ENCODE peak calls at places on chromosome 22, in six cellular contexts. R is IMR-90, V is mesenchymal stem cell, C is neuronal stem cell, Y is H1, S is trophoblast cell. P is an unnamed sample.

GRCh38 chr22:44566911-44567310 is 68.9 kb upstream of the RTL6 start:
- DNase-seq in C (no peak), R (no peak), Y (no peak), S (no peak), V (no peak), P (no peak)

GRCh38 chr22:19628038-19628776 is 86.1 kb upstream of the SEPTIN5 start:
- DNase-seq in Y (no peak), C (no peak), V (no peak), R (no peak), S (no peak), P (no peak)

GRCh38 chr22:32204856-32205722 is at the start of gene RFPL2:
- DNase-seq in R (peak), V (peak), Y (peak), C (peak), S (peak), P (peak)

GRCh38 chr22:22576244-22576988 is 17.4 kb upstream of the PRAME start:
- DNase-seq in R (peak), S (peak), C (peak), Y (peak), V (peak), P (peak)

GRCh38 chr22:29211066-29211841 is 5.6 kb downstream of the EMID1 start:
- DNase-seq in V (no peak), S (no peak), Y (no peak), C (no peak), R (no peak), P (no peak)

GRCh38 chr22:45680932-45681700 is 9.5 kb downstream of the ATXN10 start:
- DNase-seq in S (no peak), Y (no peak), R (peak), C (no peak), V (peak), P (no peak)

GRCh38 chr22:40364431-40364830 is 6.0 kb upstream of the SGSM3 start:
- DNase-seq in V (no peak), S (no peak), C (no peak), R (no peak), Y (no peak), P (no peak)

GRCh38 chr22:31289335-31289734 is 3.0 kb downstream of the PIK3IP1 start:
- DNase-seq in Y (no peak), S (peak), R (no peak), C (no peak), V (no peak), P (no peak)

GRCh38 chr22:23889620-23890019 is 4.6 kb upstream of the MIF start:
- DNase-seq in Y (no peak), S (no peak), C (no peak), R (no peak), V (no peak), P (no peak)

GRCh38 chr22:47051435-47052175 is 289.2 kb downstream of the TBC1D22A start:
- DNase-seq in S (no peak), V (no peak), C (no peak), R (no peak), Y (no peak), P (no peak)

GRCh38 chr22:26398741-26399153 is 30.3 kb upstream of the ASPHD2 start:
- DNase-seq in C (peak), S (peak), V (peak), Y (peak), R (peak), P (peak)

GRCh38 chr22:31532060-31532459 is 35.7 kb downstream of the SFI1 start:
- DNase-seq in R (peak), V (peak), Y (no peak), C (no peak), S (no peak), P (no peak)

GRCh38 chr22:24996420-24996952 is 44.0 kb downstream of the KIAA1671 start:
- DNase-seq in S (peak), C (peak), V (peak), R (no peak), Y (peak), P (peak)

DNA sequence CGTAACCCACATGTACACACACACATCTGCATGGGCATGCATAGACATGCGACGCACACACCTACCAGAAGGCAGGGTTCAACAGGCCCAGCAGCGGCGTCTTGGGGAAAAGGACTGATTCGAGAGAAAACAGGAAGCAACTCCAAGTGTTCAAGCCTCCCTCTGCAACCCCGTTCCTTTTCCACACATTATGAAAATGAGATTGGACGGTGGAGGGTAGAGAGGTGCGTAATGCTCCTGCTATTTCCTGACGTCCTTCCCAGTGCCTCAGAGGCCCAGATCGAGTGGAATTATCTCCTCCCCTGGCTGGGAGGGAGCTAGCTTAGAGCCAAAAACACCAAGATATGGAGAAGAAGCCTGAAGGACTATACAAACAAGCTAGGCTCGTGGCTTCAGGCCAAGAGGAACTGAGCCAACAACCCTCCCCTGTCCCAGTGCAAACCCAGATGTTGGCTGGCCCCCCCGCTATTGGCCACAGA is 289.2 kb downstream of the MN1 start:
- DNase-seq in V (peak), S (peak), C (no peak), R (peak), Y (no peak), P (no peak)
- H3K14ac ChIP-seq in V (no peak), S (no peak), C (no peak), R (peak), Y (no peak), P (no peak)

DNA sequence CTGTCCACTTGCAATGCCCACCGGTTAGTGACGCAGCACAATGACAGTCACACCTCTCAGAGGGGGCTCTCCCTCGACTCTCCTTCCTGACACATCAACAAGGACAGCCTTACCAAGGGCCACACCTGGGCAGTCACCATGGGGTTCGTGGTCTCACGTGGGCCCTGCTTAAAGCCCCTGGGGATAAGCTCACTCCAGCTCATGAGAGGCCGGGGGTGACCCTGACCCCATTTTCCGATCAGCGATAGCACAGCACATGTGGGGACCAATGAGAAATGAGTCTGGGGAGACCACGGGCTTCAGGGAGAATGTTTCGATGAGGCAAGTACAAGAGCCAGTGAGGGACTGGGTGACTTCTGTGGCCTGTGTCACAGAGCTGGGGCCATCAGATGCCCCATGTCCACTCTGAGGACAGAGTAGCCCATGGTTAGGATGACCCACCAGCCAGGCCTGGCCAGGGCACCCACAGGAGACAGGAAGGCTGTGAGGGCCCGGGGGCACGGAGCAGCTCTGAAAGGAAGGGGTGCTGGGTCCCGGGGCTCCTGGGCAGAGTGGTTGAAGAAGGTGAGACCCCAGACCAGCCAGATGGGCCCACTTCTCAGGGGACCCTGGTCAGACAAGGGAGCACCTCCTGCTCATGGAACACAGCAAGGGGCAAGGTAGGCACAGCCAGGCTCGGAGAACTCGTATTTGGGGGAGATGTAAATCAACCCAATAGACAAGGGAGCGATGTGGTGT is 128.8 kb downstream of the MED15 start:
- DNase-seq in V (no peak), Y (no peak), R (no peak), S (no peak), C (no peak), P (no peak)
- H3K14ac ChIP-seq in V (no peak), Y (no peak), R (no peak), S (no peak), C (no peak), P (no peak)

GRCh38 chr22:35324067-35324466 is 24.4 kb downstream of the TOM1 start:
- DNase-seq in Y (no peak), S (no peak), V (no peak), C (no peak), R (no peak), P (no peak)
- H3K14ac ChIP-seq in Y (no peak), S (no peak), V (no peak), C (no peak), R (no peak), P (no peak)

GRCh38 chr22:37741312-37741795 is 44.5 kb downstream of the TRIOBP start:
- DNase-seq in C (no peak), Y (peak), S (peak), V (peak), R (peak), P (no peak)
- H3K14ac ChIP-seq in C (no peak), Y (no peak), S (no peak), V (no peak), R (peak), P (no peak)

GRCh38 chr22:39013923-39014722 is at the start of gene APOBEC3C:
- DNase-seq in V (peak), C (peak), R (peak), Y (peak), S (peak), P (peak)
- H3K14ac ChIP-seq in V (no peak), C (peak), R (peak), Y (no peak), S (peak), P (peak)

GRCh38 chr22:17214416-17215043 is 4.7 kb downstream of the ADA2 start:
- DNase-seq in V (no peak), Y (no peak), R (no peak), C (no peak), S (no peak), P (no peak)

GRCh38 chr22:17217179-17217578 is 2.1 kb downstream of the ADA2 start:
- DNase-seq in Y (no peak), V (no peak), R (no peak), S (no peak), C (no peak), P (no peak)

GRCh38 chr22:17218341-17218740 is 894 bp downstream of the ADA2 start:
- DNase-seq in S (no peak), V (no peak), Y (no peak), C (no peak), R (no peak), P (no peak)

DNA sequence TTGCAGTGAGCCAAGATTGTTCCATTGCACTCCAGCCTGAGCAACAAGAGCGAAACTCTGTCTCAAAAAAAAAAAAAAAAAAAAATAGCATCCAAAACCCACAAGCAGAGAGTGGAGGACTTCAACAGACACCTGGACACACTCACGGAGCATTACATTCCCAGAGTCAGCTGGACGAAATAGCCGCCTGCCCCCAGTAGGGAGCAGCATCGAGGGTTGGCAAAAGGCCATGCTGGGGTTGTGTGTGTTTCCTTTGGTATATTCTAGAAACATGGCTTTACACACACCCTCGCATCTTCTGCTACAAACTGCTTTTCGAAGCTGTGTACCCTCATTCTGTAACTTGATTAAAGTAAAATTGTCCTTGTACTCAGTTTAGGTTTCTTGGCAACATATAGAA is 5.3 kb downstream of the ADA2 start:
- DNase-seq in S (peak), C (no peak), R (peak), V (no peak), Y (peak), P (peak)
- H3K14ac ChIP-seq in S (no peak), C (no peak), R (no peak), V (no peak), Y (no peak), P (no peak)

GRCh38 chr22:42399315-42400271 is 32.6 kb downstream of the NFAM1 start:
- DNase-seq in V (peak), C (peak), Y (no peak), R (no peak), S (no peak), P (peak)
- H3K14ac ChIP-seq in V (no peak), C (no peak), Y (no peak), R (no peak), S (no peak), P (no peak)

GRCh38 chr22:42310301-42310981 is 40.0 kb upstream of the TCF20 start:
- DNase-seq in C (no peak), V (no peak), Y (no peak), S (peak), R (no peak), P (no peak)

GRCh38 chr22:42313204-42313603 is 42.8 kb upstream of the TCF20 start:
- DNase-seq in C (no peak), V (no peak), S (no peak), Y (no peak), R (no peak), P (no peak)

GRCh38 chr22:42308887-42309468 is 38.5 kb upstream of the TCF20 start:
- DNase-seq in V (no peak), Y (no peak), R (no peak), C (no peak), S (no peak), P (no peak)

GRCh38 chr22:42307806-42308563 is 37.5 kb upstream of the TCF20 start:
- DNase-seq in S (no peak), C (no peak), V (no peak), Y (no peak), R (no peak), P (no peak)

DNA sequence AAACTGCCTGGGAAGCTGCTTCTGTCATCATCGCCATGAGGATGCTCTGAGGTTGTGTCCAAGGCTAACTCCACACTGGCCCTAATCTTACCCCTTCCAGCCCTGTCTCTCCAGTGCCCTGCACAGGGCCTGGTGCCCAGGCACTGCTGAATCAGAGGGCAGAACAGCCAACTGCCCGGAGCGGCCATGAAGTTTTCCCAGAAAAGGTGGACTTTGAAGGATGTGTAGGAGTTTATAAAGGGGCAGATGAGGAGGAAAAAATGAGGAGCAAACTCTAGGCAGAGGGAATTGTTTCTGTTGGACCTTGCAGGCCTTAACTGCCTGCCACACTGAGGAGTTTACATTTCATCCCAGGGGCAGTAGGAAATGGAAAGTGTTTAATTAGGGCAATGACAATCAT is 39.4 kb upstream of the TCF20 start:
- DNase-seq in R (no peak), C (no peak), Y (no peak), S (no peak), V (no peak), P (no peak)
- H3K14ac ChIP-seq in R (no peak), C (peak), Y (no peak), S (no peak), V (no peak), P (no peak)

GRCh38 chr22:37379716-37380115 is 47.6 kb downstream of the ELFN2 start:
- DNase-seq in S (no peak), V (no peak), C (no peak), R (no peak), Y (no peak), P (no peak)
- H3K14ac ChIP-seq in S (no peak), V (no peak), C (peak), R (no peak), Y (no peak), P (no peak)

P was measured in H9.